ENCODE peak calls at places on chromosome 21, in nine cellular contexts. One of them, this sample, is unnamed.

GRCh38 chr21:33492571-33492970 is 1.1 kb upstream of the DNAJC28 start:
- DNase-seq in HT-29: no peak
- DNase-seq in head of caudate nucleus: no peak
- DNase-seq in left cardiac atrium: no peak
- DNase-seq in tibial nerve: no peak
- DNase-seq in lung microvascular endothelial cell: no peak
- DNase-seq in NCI-H345: no peak
- DNase-seq in iris pigment epithelial cell: peak; percentile 81
- DNase-seq in brain microvascular endothelial cell: peak; percentile 19
- DNase-seq in this sample: no peak

GRCh38 chr21:36350282-36350910 is 30.4 kb downstream of the MORC3 start:
- DNase-seq in HT-29: no peak
- DNase-seq in iris pigment epithelial cell: peak; percentile 67
- DNase-seq in NCI-H345: no peak
- DNase-seq in lung microvascular endothelial cell: peak; percentile 24
- DNase-seq in tibial nerve: no peak
- DNase-seq in left cardiac atrium: peak; percentile 26
- DNase-seq in head of caudate nucleus: no peak
- DNase-seq in brain microvascular endothelial cell: peak; percentile 69
- DNase-seq in this sample: no peak

GRCh38 chr21:29145354-29145782 is 14.9 kb downstream of the MAP3K7CL start:
- DNase-seq in lung microvascular endothelial cell: peak; percentile 96
- DNase-seq in tibial nerve: no peak
- DNase-seq in left cardiac atrium: peak; percentile 27
- DNase-seq in HT-29: no peak
- DNase-seq in brain microvascular endothelial cell: peak; percentile 83
- DNase-seq in NCI-H345: no peak
- DNase-seq in iris pigment epithelial cell: peak; percentile 94
- DNase-seq in head of caudate nucleus: no peak
- DNase-seq in this sample: no peak

GRCh38 chr21:31514598-31514997 is 144.9 kb upstream of the SOD1 start:
- DNase-seq in tibial nerve: peak; percentile 35
- DNase-seq in brain microvascular endothelial cell: peak; percentile 15
- DNase-seq in HT-29: peak; percentile 10
- DNase-seq in left cardiac atrium: no peak
- DNase-seq in head of caudate nucleus: peak; percentile 94
- DNase-seq in iris pigment epithelial cell: no peak
- DNase-seq in NCI-H345: peak; percentile 85
- DNase-seq in lung microvascular endothelial cell: no peak
- DNase-seq in this sample: no peak

GRCh38 chr21:16113052-16113715 is 383.4 kb downstream of the USP25 start:
- DNase-seq in HT-29: no peak
- DNase-seq in iris pigment epithelial cell: peak; percentile 76
- DNase-seq in lung microvascular endothelial cell: peak; percentile 54
- DNase-seq in tibial nerve: no peak
- DNase-seq in NCI-H345: no peak
- DNase-seq in brain microvascular endothelial cell: no peak
- DNase-seq in left cardiac atrium: no peak
- DNase-seq in head of caudate nucleus: no peak
- DNase-seq in this sample: no peak

GRCh38 chr21:15437873-15438272 is 291.9 kb upstream of the USP25 start:
- DNase-seq in iris pigment epithelial cell: peak; percentile 65
- DNase-seq in NCI-H345: no peak
- DNase-seq in tibial nerve: no peak
- DNase-seq in brain microvascular endothelial cell: no peak
- DNase-seq in HT-29: no peak
- DNase-seq in lung microvascular endothelial cell: no peak
- DNase-seq in left cardiac atrium: no peak
- DNase-seq in head of caudate nucleus: no peak
- DNase-seq in this sample: no peak

GRCh38 chr21:21184771-21185528 is 186.7 kb downstream of the NCAM2 start:
- DNase-seq in HT-29: no peak
- DNase-seq in brain microvascular endothelial cell: no peak
- DNase-seq in tibial nerve: no peak
- DNase-seq in left cardiac atrium: no peak
- DNase-seq in iris pigment epithelial cell: no peak
- DNase-seq in head of caudate nucleus: no peak
- DNase-seq in lung microvascular endothelial cell: no peak
- DNase-seq in NCI-H345: no peak
- DNase-seq in this sample: no peak

GRCh38 chr21:41846033-41846317 is 33.2 kb downstream of the PRDM15 start:
- DNase-seq in brain microvascular endothelial cell: no peak
- DNase-seq in head of caudate nucleus: no peak
- DNase-seq in HT-29: no peak
- DNase-seq in tibial nerve: no peak
- DNase-seq in iris pigment epithelial cell: no peak
- DNase-seq in left cardiac atrium: no peak
- DNase-seq in NCI-H345: no peak
- DNase-seq in lung microvascular endothelial cell: no peak
- DNase-seq in this sample: no peak

GRCh38 chr21:43645414-43645891 is 13.8 kb downstream of the HSF2BP start:
- DNase-seq in head of caudate nucleus: no peak
- DNase-seq in tibial nerve: no peak
- DNase-seq in iris pigment epithelial cell: peak; percentile 87
- DNase-seq in NCI-H345: peak; percentile 32
- DNase-seq in left cardiac atrium: peak; percentile 54
- DNase-seq in lung microvascular endothelial cell: peak; percentile 85
- DNase-seq in HT-29: peak; percentile 57
- DNase-seq in brain microvascular endothelial cell: peak; percentile 84
- DNase-seq in this sample: peak; percentile 55

GRCh38 chr21:44697811-44698734 is 1.1 kb downstream of the KRTAP10-12 start:
- DNase-seq in tibial nerve: no peak
- DNase-seq in NCI-H345: no peak
- DNase-seq in left cardiac atrium: no peak
- DNase-seq in iris pigment epithelial cell: no peak
- DNase-seq in HT-29: no peak
- DNase-seq in brain microvascular endothelial cell: no peak
- DNase-seq in lung microvascular endothelial cell: no peak
- DNase-seq in head of caudate nucleus: no peak
- DNase-seq in this sample: no peak

GRCh38 chr21:34908424-34909055 is 140.6 kb downstream of the RUNX1 start:
- DNase-seq in brain microvascular endothelial cell: no peak
- DNase-seq in iris pigment epithelial cell: peak; percentile 61
- DNase-seq in head of caudate nucleus: no peak
- DNase-seq in lung microvascular endothelial cell: peak; percentile 19
- DNase-seq in left cardiac atrium: no peak
- DNase-seq in NCI-H345: no peak
- DNase-seq in tibial nerve: no peak
- DNase-seq in HT-29: no peak
- DNase-seq in this sample: no peak

GRCh38 chr21:14866859-14867560 is 197.8 kb downstream of the NRIP1 start:
- DNase-seq in HT-29: no peak
- DNase-seq in lung microvascular endothelial cell: no peak
- DNase-seq in brain microvascular endothelial cell: no peak
- DNase-seq in NCI-H345: no peak
- DNase-seq in iris pigment epithelial cell: no peak
- DNase-seq in head of caudate nucleus: no peak
- DNase-seq in left cardiac atrium: no peak
- DNase-seq in tibial nerve: no peak
- DNase-seq in this sample: no peak

GRCh38 chr21:34688715-34689114 is 19.9 kb downstream of the CLIC6 start:
- DNase-seq in lung microvascular endothelial cell: no peak
- DNase-seq in NCI-H345: no peak
- DNase-seq in brain microvascular endothelial cell: no peak
- DNase-seq in head of caudate nucleus: no peak
- DNase-seq in iris pigment epithelial cell: no peak
- DNase-seq in HT-29: no peak
- DNase-seq in left cardiac atrium: no peak
- DNase-seq in tibial nerve: no peak
- DNase-seq in this sample: no peak

GRCh38 chr21:37073417-37074194 is 552 bp downstream of the TTC3 start:
- DNase-seq in iris pigment epithelial cell: peak; percentile 32
- DNase-seq in brain microvascular endothelial cell: peak; percentile 35
- DNase-seq in lung microvascular endothelial cell: peak; percentile 48
- DNase-seq in tibial nerve: no peak
- DNase-seq in left cardiac atrium: peak; percentile 67
- DNase-seq in NCI-H345: peak; percentile 69
- DNase-seq in head of caudate nucleus: peak; percentile 82
- DNase-seq in HT-29: peak; percentile 12
- DNase-seq in this sample: peak; percentile 83

GRCh38 chr21:40120944-40121575 is 253.8 kb downstream of the PCP4 start:
- DNase-seq in NCI-H345: peak; percentile 59
- DNase-seq in HT-29: peak; percentile 28
- DNase-seq in tibial nerve: no peak
- DNase-seq in head of caudate nucleus: no peak
- DNase-seq in lung microvascular endothelial cell: peak; percentile 12
- DNase-seq in iris pigment epithelial cell: peak; percentile 11
- DNase-seq in brain microvascular endothelial cell: no peak
- DNase-seq in left cardiac atrium: no peak
- DNase-seq in this sample: no peak

GRCh38 chr21:45001134-45002095 is 61.6 kb downstream of the SLX9 start:
- DNase-seq in tibial nerve: no peak
- DNase-seq in lung microvascular endothelial cell: peak; percentile 63
- DNase-seq in NCI-H345: no peak
- DNase-seq in iris pigment epithelial cell: peak; percentile 54
- DNase-seq in brain microvascular endothelial cell: no peak
- DNase-seq in HT-29: peak; percentile 9
- DNase-seq in head of caudate nucleus: no peak
- DNase-seq in left cardiac atrium: peak; percentile 79
- DNase-seq in this sample: no peak

GRCh38 chr21:43892334-43892733 is 27.3 kb downstream of the AGPAT3 start:
- DNase-seq in iris pigment epithelial cell: no peak
- DNase-seq in head of caudate nucleus: no peak
- DNase-seq in tibial nerve: no peak
- DNase-seq in NCI-H345: no peak
- DNase-seq in HT-29: no peak
- DNase-seq in brain microvascular endothelial cell: no peak
- DNase-seq in lung microvascular endothelial cell: no peak
- DNase-seq in left cardiac atrium: no peak
- DNase-seq in this sample: no peak

GRCh38 chr21:31366825-31367224 is 22.8 kb upstream of the TIAM1 start:
- DNase-seq in iris pigment epithelial cell: peak; percentile 96
- DNase-seq in head of caudate nucleus: no peak
- DNase-seq in tibial nerve: no peak
- DNase-seq in NCI-H345: no peak
- DNase-seq in left cardiac atrium: no peak
- DNase-seq in lung microvascular endothelial cell: peak; percentile 71
- DNase-seq in HT-29: no peak
- DNase-seq in brain microvascular endothelial cell: peak; percentile 88
- DNase-seq in this sample: no peak

GRCh38 chr21:31721381-31721780 is 10.5 kb downstream of the SCAF4 start:
- DNase-seq in tibial nerve: no peak
- DNase-seq in iris pigment epithelial cell: no peak
- DNase-seq in lung microvascular endothelial cell: no peak
- DNase-seq in left cardiac atrium: no peak
- DNase-seq in HT-29: no peak
- DNase-seq in brain microvascular endothelial cell: no peak
- DNase-seq in head of caudate nucleus: no peak
- DNase-seq in NCI-H345: no peak
- DNase-seq in this sample: no peak

GRCh38 chr21:33419538-33420123 is 16.4 kb downstream of the IFNGR2 start:
- DNase-seq in left cardiac atrium: peak; percentile 52
- DNase-seq in HT-29: peak; percentile 45
- DNase-seq in head of caudate nucleus: no peak
- DNase-seq in NCI-H345: no peak
- DNase-seq in lung microvascular endothelial cell: peak; percentile 85
- DNase-seq in brain microvascular endothelial cell: peak; percentile 53
- DNase-seq in iris pigment epithelial cell: peak; percentile 79
- DNase-seq in tibial nerve: no peak
- DNase-seq in this sample: no peak

GRCh38 chr21:41651830-41652229 is 115.0 kb downstream of the RIPK4 start:
- DNase-seq in head of caudate nucleus: no peak
- DNase-seq in lung microvascular endothelial cell: no peak
- DNase-seq in brain microvascular endothelial cell: no peak
- DNase-seq in tibial nerve: no peak
- DNase-seq in iris pigment epithelial cell: no peak
- DNase-seq in left cardiac atrium: no peak
- DNase-seq in HT-29: no peak
- DNase-seq in NCI-H345: no peak
- DNase-seq in this sample: no peak

GRCh38 chr21:45859041-45859761 is 122.4 kb upstream of the COL6A1 start:
- DNase-seq in left cardiac atrium: no peak
- DNase-seq in tibial nerve: no peak
- DNase-seq in head of caudate nucleus: no peak
- DNase-seq in iris pigment epithelial cell: no peak
- DNase-seq in brain microvascular endothelial cell: no peak
- DNase-seq in lung microvascular endothelial cell: no peak
- DNase-seq in NCI-H345: no peak
- DNase-seq in HT-29: no peak
- DNase-seq in this sample: no peak